ENCODE peak calls at places on chromosomes 1 and 21, in six cellular contexts. One of them, this sample, is unnamed.

GRCh38 chr1:37486680-37487618 is 12.6 kb downstream of the ZC3H12A start:
- DNase-seq in neural progenitor cell: peak
- DNase-seq in SK-N-SH: peak
- DNase-seq in MM.1S: peak
- DNase-seq in HCT116: peak
- DNase-seq in GM23248: peak
- DNase-seq in this sample: peak

GRCh38 chr1:5837976-5838653 is 154.1 kb downstream of the NPHP4 start:
- DNase-seq in GM23248: no peak
- DNase-seq in neural progenitor cell: no peak
- DNase-seq in SK-N-SH: no peak
- DNase-seq in MM.1S: no peak
- DNase-seq in HCT116: no peak
- DNase-seq in this sample: no peak

GRCh38 chr1:93567255-93567918 is 114.2 kb downstream of the BCAR3 start:
- DNase-seq in MM.1S: no peak
- DNase-seq in GM23248: peak
- DNase-seq in SK-N-SH: no peak
- DNase-seq in HCT116: no peak
- DNase-seq in neural progenitor cell: no peak
- DNase-seq in this sample: peak

GRCh38 chr1:185534806-185535205 is 199.4 kb upstream of the HMCN1 start:
- DNase-seq in SK-N-SH: no peak
- DNase-seq in GM23248: no peak
- DNase-seq in HCT116: no peak
- DNase-seq in MM.1S: no peak
- DNase-seq in neural progenitor cell: no peak
- DNase-seq in this sample: peak

GRCh38 chr1:56189946-56190920 is 389.1 kb downstream of the PLPP3 start:
- DNase-seq in SK-N-SH: no peak
- DNase-seq in HCT116: peak
- DNase-seq in neural progenitor cell: peak
- DNase-seq in MM.1S: no peak
- DNase-seq in GM23248: no peak
- DNase-seq in this sample: no peak

GRCh38 chr21:25912402-25912746 is 177.6 kb downstream of the GABPA start:
- DNase-seq in neural progenitor cell: no peak
- DNase-seq in SK-N-SH: no peak
- DNase-seq in HCT116: no peak
- DNase-seq in MM.1S: no peak
- DNase-seq in GM23248: no peak
- DNase-seq in this sample: no peak

GRCh38 chr21:37071561-37072238 is 1.2 kb downstream of the PIGP start:
- DNase-seq in neural progenitor cell: peak
- DNase-seq in GM23248: peak
- DNase-seq in MM.1S: no peak
- DNase-seq in HCT116: no peak
- DNase-seq in SK-N-SH: peak
- DNase-seq in this sample: peak

GRCh38 chr1:53878492-53879105 is 11.0 kb downstream of the YIPF1 start:
- DNase-seq in neural progenitor cell: peak
- DNase-seq in SK-N-SH: peak
- DNase-seq in GM23248: peak
- DNase-seq in HCT116: peak
- DNase-seq in MM.1S: peak
- DNase-seq in this sample: peak

GRCh38 chr1:200880212-200880611 is 7.4 kb downstream of the GPR25 start:
- DNase-seq in HCT116: no peak
- DNase-seq in neural progenitor cell: no peak
- DNase-seq in GM23248: no peak
- DNase-seq in SK-N-SH: no peak
- DNase-seq in MM.1S: no peak
- DNase-seq in this sample: no peak

GRCh38 chr1:32500387-32501209 is 35.7 kb downstream of the ZBTB8B start:
- DNase-seq in SK-N-SH: peak
- DNase-seq in GM23248: peak
- DNase-seq in neural progenitor cell: peak
- DNase-seq in HCT116: no peak
- DNase-seq in MM.1S: peak
- DNase-seq in this sample: peak

GRCh38 chr1:198910816-198911215 is 272.0 kb downstream of the PTPRC start:
- DNase-seq in GM23248: no peak
- DNase-seq in SK-N-SH: no peak
- DNase-seq in MM.1S: no peak
- DNase-seq in neural progenitor cell: no peak
- DNase-seq in HCT116: no peak
- DNase-seq in this sample: no peak

GRCh38 chr1:245211761-245212160 is 57.0 kb downstream of the KIF26B start:
- DNase-seq in MM.1S: no peak
- DNase-seq in SK-N-SH: no peak
- DNase-seq in neural progenitor cell: no peak
- DNase-seq in HCT116: no peak
- DNase-seq in GM23248: no peak
- DNase-seq in this sample: no peak

GRCh38 chr1:41902125-41902524 is 16.6 kb downstream of the HIVEP3 start:
- DNase-seq in MM.1S: no peak
- DNase-seq in SK-N-SH: no peak
- DNase-seq in neural progenitor cell: no peak
- DNase-seq in GM23248: peak
- DNase-seq in HCT116: no peak
- DNase-seq in this sample: peak

GRCh38 chr1:115833806-115834205 is 7.1 kb downstream of the NHLH2 start:
- DNase-seq in GM23248: no peak
- DNase-seq in MM.1S: no peak
- DNase-seq in SK-N-SH: no peak
- DNase-seq in neural progenitor cell: peak
- DNase-seq in HCT116: no peak
- DNase-seq in this sample: no peak

GRCh38 chr1:173341307-173341706 is 134.2 kb upstream of the TNFSF4 start:
- DNase-seq in GM23248: peak
- DNase-seq in MM.1S: no peak
- DNase-seq in neural progenitor cell: no peak
- DNase-seq in SK-N-SH: no peak
- DNase-seq in HCT116: no peak
- DNase-seq in this sample: peak

GRCh38 chr1:211737115-211738035 is 62.0 kb upstream of the NEK2 start:
- DNase-seq in SK-N-SH: no peak
- DNase-seq in HCT116: no peak
- DNase-seq in neural progenitor cell: no peak
- DNase-seq in GM23248: no peak
- DNase-seq in MM.1S: no peak
- DNase-seq in this sample: no peak

GRCh38 chr1:51906306-51907078 is 28.0 kb upstream of the NRDC start:
- DNase-seq in HCT116: no peak
- DNase-seq in GM23248: peak
- DNase-seq in neural progenitor cell: no peak
- DNase-seq in MM.1S: no peak
- DNase-seq in SK-N-SH: peak
- DNase-seq in this sample: peak
- TF ChIP-seq EZH2phosphoT487 in HCT116: no peak
- TF ChIP-seq EZH2phosphoT487 in GM23248: no peak
- TF ChIP-seq EZH2phosphoT487 in neural progenitor cell: no peak
- TF ChIP-seq EZH2phosphoT487 in MM.1S: no peak
- TF ChIP-seq EZH2phosphoT487 in SK-N-SH: no peak
- TF ChIP-seq EZH2phosphoT487 in this sample: no peak

GRCh38 chr1:58346076-58346435 is 200.5 kb downstream of the OMA1 start:
- DNase-seq in HCT116: no peak
- DNase-seq in MM.1S: no peak
- DNase-seq in SK-N-SH: no peak
- DNase-seq in GM23248: no peak
- DNase-seq in neural progenitor cell: no peak
- DNase-seq in this sample: no peak
- H2AFZ ChIP-seq in HCT116: no peak
- H2AFZ ChIP-seq in MM.1S: no peak
- H2AFZ ChIP-seq in SK-N-SH: no peak
- H2AFZ ChIP-seq in GM23248: no peak
- H2AFZ ChIP-seq in neural progenitor cell: peak
- H2AFZ ChIP-seq in this sample: no peak

GRCh38 chr21:34986561-34987533 is 62.3 kb downstream of the RUNX1 start:
- DNase-seq in GM23248: peak
- DNase-seq in MM.1S: peak
- DNase-seq in SK-N-SH: no peak
- DNase-seq in neural progenitor cell: peak
- DNase-seq in HCT116: peak
- DNase-seq in this sample: peak
- H3K9ac ChIP-seq in GM23248: no peak
- H3K9ac ChIP-seq in MM.1S: peak
- H3K9ac ChIP-seq in SK-N-SH: peak
- H3K9ac ChIP-seq in neural progenitor cell: no peak
- H3K9ac ChIP-seq in HCT116: peak
- H3K9ac ChIP-seq in this sample: no peak

GRCh38 chr1:113390871-113391642 is 742 bp downstream of the MAGI3 start:
- DNase-seq in MM.1S: peak
- DNase-seq in neural progenitor cell: peak
- DNase-seq in SK-N-SH: peak
- DNase-seq in HCT116: no peak
- DNase-seq in GM23248: peak
- DNase-seq in this sample: peak
- TF ChIP-seq EZH2phosphoT487 in MM.1S: no peak
- TF ChIP-seq EZH2phosphoT487 in neural progenitor cell: no peak
- TF ChIP-seq EZH2phosphoT487 in SK-N-SH: no peak
- TF ChIP-seq EZH2phosphoT487 in HCT116: no peak
- TF ChIP-seq EZH2phosphoT487 in GM23248: no peak
- TF ChIP-seq EZH2phosphoT487 in this sample: no peak

DNA sequence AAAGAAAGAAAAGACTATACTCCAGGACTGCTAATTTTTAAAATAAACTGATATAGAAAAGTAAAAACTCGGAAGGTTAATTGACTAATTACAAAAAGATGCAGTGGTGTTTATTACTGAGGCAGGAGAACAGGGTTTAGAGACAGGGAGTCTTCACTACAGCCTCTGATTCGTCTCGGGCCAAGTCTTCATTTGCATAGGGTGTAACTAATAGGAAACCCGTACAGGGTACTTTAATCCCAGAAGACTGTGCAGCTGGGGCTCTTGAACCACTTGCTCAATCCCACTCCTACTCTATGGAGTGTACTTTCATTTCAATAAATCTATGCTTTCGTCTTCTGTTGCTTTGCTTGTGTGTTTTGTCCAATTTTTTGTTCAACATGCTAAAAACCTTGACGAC is 8.2 kb downstream of the SDHB start:
- DNase-seq in neural progenitor cell: peak
- DNase-seq in HCT116: no peak
- DNase-seq in GM23248: peak
- DNase-seq in MM.1S: peak
- DNase-seq in SK-N-SH: no peak
- DNase-seq in this sample: no peak
- H2AFZ ChIP-seq in neural progenitor cell: no peak
- H2AFZ ChIP-seq in HCT116: no peak
- H2AFZ ChIP-seq in GM23248: peak
- H2AFZ ChIP-seq in MM.1S: no peak
- H2AFZ ChIP-seq in SK-N-SH: no peak
- H2AFZ ChIP-seq in this sample: no peak